ENCODE peak calls at places on chromosomes 11 and 22, in four cellular contexts. K is SK-N-SH, E is HepG2, B is neural crest cell. M is an unnamed sample.

GRCh38 chr11:130675456-130675855 is 227.0 kb downstream of the ADAMTS15 start:
- DNase-seq in K (no peak), E (no peak), B (no peak), M (no peak)

GRCh38 chr22:43883012-43883661 is 8.7 kb downstream of the PNPLA5 start:
- DNase-seq in E (peak), B (peak), K (peak), M (peak)

GRCh38 chr11:42407379-42407778 is 904.4 kb upstream of the API5 start:
- DNase-seq in B (peak), K (peak), E (no peak), M (no peak)

GRCh38 chr11:70826541-70826943 is 425.8 kb downstream of the SHANK2 start:
- DNase-seq in K (peak), B (peak), E (no peak), M (no peak)

GRCh38 chr11:73295259-73295995 is 12.6 kb upstream of the ARHGEF17 start:
- DNase-seq in B (peak), K (peak), E (peak), M (peak)

GRCh38 chr22:27978317-27978716 is 59.3 kb upstream of the PITPNB start:
- DNase-seq in K (no peak), B (no peak), E (no peak), M (no peak)

GRCh38 chr11:96006016-96006415 is 82.1 kb upstream of the MTMR2 start:
- DNase-seq in E (no peak), B (no peak), K (no peak), M (no peak)

GRCh38 chr22:27827586-27828213 is 26.1 kb upstream of the MN1 start:
- DNase-seq in E (no peak), K (no peak), B (no peak), M (no peak)

GRCh38 chr11:62143727-62144126 is 19.9 kb downstream of the INCENP start:
- DNase-seq in B (no peak), K (peak), E (no peak), M (no peak)

GRCh38 chr11:30852091-30852490 is 265.9 kb upstream of the MPPED2 start:
- DNase-seq in E (no peak), B (no peak), K (no peak), M (no peak)

GRCh38 chr11:11967669-11968510 is 40.5 kb downstream of the DKK3 start:
- DNase-seq in K (no peak), B (no peak), E (no peak), M (no peak)

GRCh38 chr11:18836415-18836814 is 44.8 kb upstream of the PTPN5 start:
- DNase-seq in B (no peak), E (no peak), K (no peak), M (no peak)

GRCh38 chr11:46560300-46561025 is 33.4 kb downstream of the AMBRA1 start:
- DNase-seq in B (no peak), K (no peak), E (no peak), M (no peak)

GRCh38 chr11:109644158-109644557 is 222.2 kb downstream of the C11orf87 start:
- DNase-seq in K (peak), B (no peak), E (no peak), M (no peak)

GRCh38 chr11:132131051-132131450 is 760.6 kb downstream of the NTM start:
- DNase-seq in B (no peak), K (no peak), E (no peak), M (no peak)

GRCh38 chr11:69654660-69655478 is 13.9 kb downstream of the CCND1 start:
- DNase-seq in E (peak), K (no peak), B (no peak), M (peak)

GRCh38 chr11:102794382-102794781 is 3.6 kb downstream of the MMP1 start:
- DNase-seq in E (peak), B (no peak), K (peak), M (peak)

GRCh38 chr11:63906585-63906984 is 10.4 kb downstream of the RCOR2 start:
- DNase-seq in E (no peak), K (peak), B (no peak), M (peak)
- TF ChIP-seq CTCF in E (peak), K (peak), B (peak), M (peak)

GRCh38 chr11:40130427-40130826 is 1329.0 kb downstream of the LRRC4C start:
- DNase-seq in K (peak), E (no peak), B (no peak), M (no peak)
- TF ChIP-seq CTCF in K (peak), E (peak), B (peak), M (no peak)

GRCh38 chr11:450809-451451 is 851 bp downstream of the PTDSS2 start:
- DNase-seq in K (peak), E (peak), B (peak), M (peak)
- TF ChIP-seq CTCF in K (peak), E (peak), B (peak), M (no peak)

GRCh38 chr11:43687120-43687791 is 6.7 kb downstream of the HSD17B12 start:
- DNase-seq in E (no peak), B (no peak), K (no peak), M (no peak)

GRCh38 chr11:43686207-43686606 is 5.7 kb downstream of the HSD17B12 start:
- DNase-seq in K (no peak), E (no peak), B (no peak), M (no peak)

GRCh38 chr11:43681543-43681942 is 1.0 kb downstream of the HSD17B12 start:
- DNase-seq in E (peak), K (no peak), B (no peak), M (no peak)

GRCh38 chr11:43689167-43689566 is 8.6 kb downstream of the HSD17B12 start:
- DNase-seq in B (no peak), E (no peak), K (no peak), M (no peak)

GRCh38 chr11:43685483-43685882 is 4.9 kb downstream of the HSD17B12 start:
- DNase-seq in E (no peak), B (no peak), K (no peak), M (no peak)
- TF ChIP-seq CTCF in E (no peak), B (peak), K (peak), M (no peak)

GRCh38 chr11:93773601-93774200 is 10.4 kb upstream of the MED17 start:
- DNase-seq in E (no peak), K (no peak), B (no peak), M (no peak)

GRCh38 chr11:93772123-93772522 is 12.0 kb upstream of the MED17 start:
- DNase-seq in K (no peak), E (no peak), B (no peak), M (no peak)

GRCh38 chr11:93770160-93770559 is 13.9 kb upstream of the MED17 start:
- DNase-seq in K (no peak), E (peak), B (no peak), M (no peak)

GRCh38 chr11:93773045-93773477 is 11.0 kb upstream of the MED17 start:
- DNase-seq in E (peak), K (no peak), B (no peak), M (no peak)

DNA sequence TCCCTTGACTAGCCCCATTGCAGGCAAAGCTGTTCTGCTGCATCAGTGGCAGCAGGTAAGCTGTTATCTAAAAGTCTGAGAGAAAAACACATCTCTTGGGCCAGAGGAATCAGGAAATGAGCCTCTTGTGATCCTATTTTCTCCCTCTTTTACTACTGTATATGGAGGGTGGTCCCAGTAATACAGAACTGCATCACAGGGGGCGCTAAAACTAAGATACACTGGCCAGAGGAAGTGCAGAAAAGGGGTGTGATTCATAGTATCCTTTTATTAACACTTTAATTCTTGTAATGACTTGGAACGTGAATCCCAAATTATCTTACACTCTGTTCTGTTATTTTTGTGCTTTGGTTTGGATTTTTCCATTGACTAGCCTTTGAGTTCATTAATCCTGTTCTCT is 8.8 kb upstream of the MED17 start:
- DNase-seq in E (peak), K (peak), B (peak), M (peak)
- TF ChIP-seq CTCF in E (peak), K (peak), B (peak), M (no peak)